ENCODE peak calls at places on chromosomes 5 and 9, in five cellular contexts. A is HepG2, W is SK-N-SH, L is IMR-90, C is K562. I is an unnamed sample.

GRCh38 chr5:133527311-133527710 is 85.0 kb downstream of the FSTL4 start:
- DNase-seq in A (no peak), W (no peak), L (peak), C (no peak), I (no peak)

GRCh38 chr5:14942212-14942611 is 70.6 kb upstream of the ANKH start:
- DNase-seq in A (no peak), W (peak), L (no peak), C (no peak), I (no peak)

GRCh38 chr9:116154976-116155699 is 1.5 kb downstream of the PAPPA start:
- DNase-seq in A (no peak), W (peak), L (peak), C (no peak), I (no peak)

GRCh38 chr5:39470021-39470420 is 45.2 kb upstream of the DAB2 start:
- DNase-seq in A (no peak), W (no peak), L (no peak), C (no peak), I (no peak)

GRCh38 chr9:36897476-36897875 is 136.6 kb downstream of the PAX5 start:
- DNase-seq in A (no peak), W (no peak), L (no peak), C (no peak), I (no peak)

GRCh38 chr5:62650197-62650596 is 71.6 kb downstream of the LRRC70 start:
- DNase-seq in A (no peak), W (no peak), L (peak), C (no peak), I (no peak)

GRCh38 chr5:167861134-167861930 is 430.1 kb upstream of the WWC1 start:
- DNase-seq in A (no peak), W (peak), L (no peak), C (no peak), I (no peak)

GRCh38 chr5:100902406-100903035 is 561 bp downstream of the ST8SIA4 start:
- DNase-seq in A (no peak), W (no peak), L (no peak), C (no peak), I (no peak)

GRCh38 chr5:116343961-116344360 is 230.7 kb downstream of the SEMA6A start:
- DNase-seq in A (no peak), W (no peak), L (no peak), C (no peak), I (no peak)

GRCh38 chr5:147460380-147460779 is 49.5 kb downstream of the DPYSL3 start:
- DNase-seq in A (no peak), W (no peak), L (no peak), C (no peak), I (no peak)
- TF ChIP-seq MXI1 in A (no peak), W (no peak), L (no peak), C (no peak), I (no peak)

GRCh38 chr9:73869261-73869660 is 627.9 kb upstream of the RORB start:
- DNase-seq in A (peak), W (no peak), L (no peak), C (peak), I (peak)
- TF ChIP-seq MXI1 in A (no peak), W (no peak), L (no peak), C (no peak), I (no peak)

GRCh38 chr9:14097215-14097614 is 216.7 kb downstream of the NFIB start:
- DNase-seq in A (no peak), W (peak), L (peak), C (no peak), I (no peak)

GRCh38 chr9:14098102-14098501 is 215.8 kb downstream of the NFIB start:
- DNase-seq in A (no peak), W (no peak), L (peak), C (no peak), I (no peak)

GRCh38 chr9:14095272-14095671 is 218.7 kb downstream of the NFIB start:
- DNase-seq in A (no peak), W (no peak), L (no peak), C (no peak), I (no peak)

GRCh38 chr9:14097666-14098065 is 216.3 kb downstream of the NFIB start:
- DNase-seq in A (no peak), W (no peak), L (no peak), C (no peak), I (no peak)

GRCh38 chr9:14096182-14096922 is 217.6 kb downstream of the NFIB start:
- DNase-seq in A (no peak), W (peak), L (peak), C (no peak), I (no peak)
- TF ChIP-seq MXI1 in A (no peak), W (no peak), L (no peak), C (no peak), I (no peak)

DNA sequence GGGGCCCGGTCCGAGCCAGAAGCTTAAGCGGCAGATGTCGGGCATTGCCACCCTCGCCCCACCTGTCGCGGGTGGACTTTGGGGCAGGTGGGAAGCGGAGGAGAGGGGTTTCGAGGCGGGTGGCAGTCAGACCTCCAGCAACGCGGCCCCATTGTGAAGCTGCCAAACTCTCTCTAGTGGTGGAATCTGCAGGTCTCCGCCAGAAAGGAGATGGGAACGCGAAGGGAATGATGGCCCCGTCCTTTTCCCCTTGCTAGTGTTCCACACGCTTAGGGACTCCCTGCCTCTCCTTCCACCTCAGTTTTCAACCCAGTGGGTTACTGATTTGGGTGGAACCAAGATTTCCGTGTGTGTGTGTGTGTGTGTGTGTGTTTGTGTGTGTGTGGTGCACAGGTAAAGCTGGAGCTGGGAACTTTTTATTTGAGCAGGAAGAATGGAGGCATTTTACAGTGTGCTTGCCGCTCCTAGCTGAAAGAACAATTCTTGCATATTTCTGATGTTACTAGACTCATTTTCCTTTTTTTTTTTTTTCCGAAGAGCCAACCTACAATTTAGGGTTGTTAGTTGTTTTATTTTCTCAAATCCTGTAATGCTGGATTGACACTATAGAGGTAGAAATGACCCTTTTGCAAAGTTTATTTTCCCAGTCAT is 1.3 kb downstream of the MACIR start:
- DNase-seq in A (peak), W (no peak), L (peak), C (no peak), I (no peak)
- TF ChIP-seq MXI1 in A (no peak), W (no peak), L (no peak), C (no peak), I (no peak)